ENCODE peak calls at places on chromosomes 16 and 17, in five cellular contexts. O, C, H, A and X are unnamed samples.

GRCh38 chr16:54204756-54205155 is 81.8 kb downstream of the IRX3 start:
- DNase-seq in C (no peak), O (peak; percentile 25), H (peak; percentile 52), A (no peak), X (no peak)

GRCh38 chr17:65158081-65158480 is 20.9 kb downstream of the RGS9 start:
- DNase-seq in C (no peak), O (no peak), A (no peak), H (no peak), X (no peak)

GRCh38 chr17:29760771-29761682 is 138.3 kb upstream of the CORO6 start:
- DNase-seq in C (peak; percentile 79), A (peak; percentile 43), O (peak; percentile 94), H (peak; percentile 74), X (peak; percentile 80)

GRCh38 chr16:57166951-57167350 is 18.9 kb downstream of the PSME3IP1 start:
- DNase-seq in A (no peak), C (peak; percentile 72), H (no peak), O (peak; percentile 53), X (no peak)

GRCh38 chr17:47850692-47851573 is at the start of gene SP6:
- DNase-seq in O (no peak), A (no peak), C (peak; percentile 86), H (no peak), X (peak; percentile 92)

GRCh38 chr17:50903604-50904521 is 37.7 kb upstream of the TOB1 start:
- DNase-seq in C (no peak), A (peak; percentile 45), O (no peak), H (no peak), X (no peak)

GRCh38 chr17:27577124-27577761 is 53.7 kb upstream of the LGALS9 start:
- DNase-seq in H (peak; percentile 59), A (no peak), O (no peak), C (peak; percentile 66), X (no peak)

GRCh38 chr17:19354123-19354522 is 8.4 kb downstream of the B9D1 start:
- DNase-seq in A (peak; percentile 78), C (no peak), O (no peak), H (no peak), X (no peak)

GRCh38 chr16:76946879-76947278 is 244.1 kb upstream of the MON1B start:
- DNase-seq in A (peak; percentile 60), C (peak; percentile 25), O (no peak), H (no peak), X (no peak)

GRCh38 chr16:90019543-90020259 is 445 bp upstream of the DBNDD1 start:
- DNase-seq in H (no peak), O (no peak), C (peak; percentile 65), A (peak; percentile 53), X (no peak)

GRCh38 chr16:19389246-19389645 is 28.4 kb upstream of the TMC5 start:
- DNase-seq in A (no peak), C (peak; percentile 53), H (no peak), O (no peak), X (peak; percentile 88)

GRCh38 chr17:30449480-30449879 is 27.7 kb upstream of the GOSR1 start:
- DNase-seq in A (no peak), O (no peak), C (no peak), H (peak; percentile 52), X (no peak)

GRCh38 chr17:44774271-44775135 is 15.7 kb downstream of the ADAM11 start:
- DNase-seq in A (peak; percentile 26), O (peak; percentile 92), H (peak; percentile 91), C (peak; percentile 93), X (peak; percentile 81)

GRCh38 chr16:85165781-85166180 is 53.5 kb upstream of the CIBAR2 start:
- DNase-seq in H (no peak), C (no peak), A (no peak), O (no peak), X (no peak)

GRCh38 chr16:4537376-4538066 is 1.1 kb downstream of the CDIP1 start:
- DNase-seq in C (peak; percentile 35), O (peak; percentile 70), H (no peak), A (no peak), X (peak; percentile 58)

GRCh38 chr17:72838581-72838980 is 253.9 kb downstream of the SLC39A11 start:
- DNase-seq in H (no peak), A (no peak), O (no peak), C (no peak), X (no peak)

GRCh38 chr17:17675416-17675815 is 5.8 kb upstream of the RAI1 start:
- DNase-seq in A (no peak), H (no peak), O (no peak), C (no peak), X (no peak)

GRCh38 chr17:17671369-17672119 is 9.7 kb upstream of the RAI1 start:
- DNase-seq in H (no peak), C (no peak), O (no peak), A (no peak), X (no peak)

GRCh38 chr17:17669851-17670232 is 11.4 kb upstream of the RAI1 start:
- DNase-seq in O (no peak), C (no peak), A (no peak), H (no peak), X (no peak)

GRCh38 chr17:17670701-17671319 is 10.4 kb upstream of the RAI1 start:
- DNase-seq in C (no peak), O (no peak), A (no peak), H (no peak), X (peak; percentile 68)

GRCh38 chr17:17672453-17673368 is 8.5 kb upstream of the RAI1 start:
- DNase-seq in A (no peak), H (no peak), C (no peak), O (no peak), X (no peak)
- H3K27ac ChIP-seq in A (no peak overlapping the region), H (no peak overlapping the region), C (no peak overlapping the region), O (no peak overlapping the region), X (no peak overlapping the region)

GRCh38 chr17:7329360-7330098 is 394 bp upstream of the NEURL4 start:
- DNase-seq in C (peak; percentile 97), O (peak; percentile 100), H (peak; percentile 98), A (peak; percentile 99), X (peak; percentile 98)
- H3K4me3 ChIP-seq in C (peak overlapping the region; percentile 81), O (peak overlapping the region; percentile 84), H (peak overlapping the region; percentile 95), A (peak overlapping the region; percentile 97), X (peak overlapping the region; percentile 78)

DNA sequence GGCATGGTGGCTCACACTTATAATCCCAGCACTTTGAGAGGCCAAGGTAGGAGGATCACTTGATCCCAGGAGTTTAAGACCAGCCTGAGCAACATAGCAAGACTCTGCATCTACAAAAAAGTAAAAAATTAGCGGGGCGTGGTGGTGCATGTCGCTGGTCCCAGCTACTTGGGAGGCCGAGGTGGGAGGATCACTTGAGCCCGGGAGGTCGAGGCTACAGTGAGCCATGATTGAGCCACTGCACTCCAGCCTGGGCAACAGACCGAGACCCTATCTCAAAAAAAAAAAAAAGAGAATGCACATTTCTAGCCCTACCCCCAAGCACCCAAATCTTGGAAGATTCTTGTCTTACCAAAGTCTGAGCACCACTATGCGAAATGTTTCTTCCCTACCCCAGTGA is 15.6 kb upstream of the RHOT1 start:
- DNase-seq in O (no peak), A (no peak), C (no peak), H (no peak), X (no peak)
- H3K27ac ChIP-seq in O (peak overlapping the region; percentile 84), A (no peak overlapping the region), C (no peak overlapping the region), H (peak overlapping the region; percentile 74), X (peak overlapping the region; percentile 98)

GRCh38 chr17:58323420-58324408 is 4.9 kb downstream of the TSPOAP1 start:
- DNase-seq in A (no peak), C (peak; percentile 14), O (no peak), H (no peak), X (no peak)
- H3K4me3 ChIP-seq in A (peak overlapping the region; percentile 52), C (peak overlapping the region; percentile 29), O (peak overlapping the region; percentile 61), H (peak overlapping the region; percentile 59), X (no peak overlapping the region)

GRCh38 chr17:180380-181212 is 854 bp downstream of the DOC2B start:
- DNase-seq in O (no peak), A (no peak), C (peak; percentile 49), H (no peak), X (no peak)
- H3K27ac ChIP-seq in O (peak overlapping the region; percentile 47), A (no peak overlapping the region), C (no peak overlapping the region), H (no peak overlapping the region), X (peak overlapping the region; percentile 6)

GRCh38 chr16:26547681-26548080 is 519.0 kb upstream of the C16orf82 start:
- DNase-seq in H (no peak), A (no peak), O (no peak), C (no peak), X (no peak)
- H3K4me3 ChIP-seq in H (no peak overlapping the region), A (no peak overlapping the region), O (no peak overlapping the region), C (no peak overlapping the region), X (no peak overlapping the region)

DNA sequence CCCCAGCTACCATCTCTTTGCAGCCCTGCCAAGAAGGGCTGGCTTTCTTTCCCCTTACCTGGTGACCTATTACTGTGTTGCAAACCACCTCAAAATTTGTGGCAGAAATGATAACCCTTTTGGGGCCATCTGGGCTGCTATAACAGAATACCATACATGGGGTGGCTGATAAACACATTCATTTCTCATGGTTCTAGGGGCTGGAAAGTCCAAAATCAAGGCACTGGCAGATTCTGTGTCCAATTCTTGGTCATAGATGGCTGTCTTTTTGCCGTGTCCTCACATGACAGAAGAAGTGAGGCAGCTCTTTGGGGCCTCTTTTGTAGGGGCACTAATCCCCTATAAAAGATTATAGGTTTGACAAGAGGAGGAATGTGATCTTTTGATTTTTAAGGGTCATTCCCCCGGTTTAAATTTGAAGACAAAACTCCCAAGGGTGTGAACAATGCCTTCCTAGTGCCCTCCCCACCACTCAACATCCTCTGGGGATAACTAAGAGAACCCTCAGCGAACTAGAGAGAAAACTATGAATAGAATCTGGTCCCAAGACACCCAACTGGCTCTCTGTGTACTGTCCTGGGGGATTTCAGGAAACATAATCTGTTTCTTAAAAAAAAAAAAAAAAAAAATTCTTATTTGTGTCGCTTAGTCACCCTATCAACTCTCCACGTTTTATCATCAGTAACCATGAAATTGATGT is 1.7 kb upstream of the METTL22 start:
- DNase-seq in H (no peak), O (no peak), C (no peak), A (no peak), X (no peak)
- H3K27ac ChIP-seq in H (no peak overlapping the region), O (no peak overlapping the region), C (no peak overlapping the region), A (no peak overlapping the region), X (no peak overlapping the region)

GRCh38 chr17:82978354-82978753 is 101.1 kb upstream of the METRNL start:
- DNase-seq in C (no peak), A (no peak), H (no peak), O (no peak), X (no peak)

GRCh38 chr17:82979718-82980117 is 99.7 kb upstream of the METRNL start:
- DNase-seq in A (no peak), C (no peak), H (no peak), O (no peak), X (no peak)

GRCh38 chr17:82977586-82977985 is 101.8 kb upstream of the METRNL start:
- DNase-seq in A (no peak), O (no peak), H (no peak), C (no peak), X (no peak)

GRCh38 chr17:82980632-82981031 is 98.8 kb upstream of the METRNL start:
- DNase-seq in O (no peak), H (no peak), A (no peak), C (no peak), X (no peak)

DNA sequence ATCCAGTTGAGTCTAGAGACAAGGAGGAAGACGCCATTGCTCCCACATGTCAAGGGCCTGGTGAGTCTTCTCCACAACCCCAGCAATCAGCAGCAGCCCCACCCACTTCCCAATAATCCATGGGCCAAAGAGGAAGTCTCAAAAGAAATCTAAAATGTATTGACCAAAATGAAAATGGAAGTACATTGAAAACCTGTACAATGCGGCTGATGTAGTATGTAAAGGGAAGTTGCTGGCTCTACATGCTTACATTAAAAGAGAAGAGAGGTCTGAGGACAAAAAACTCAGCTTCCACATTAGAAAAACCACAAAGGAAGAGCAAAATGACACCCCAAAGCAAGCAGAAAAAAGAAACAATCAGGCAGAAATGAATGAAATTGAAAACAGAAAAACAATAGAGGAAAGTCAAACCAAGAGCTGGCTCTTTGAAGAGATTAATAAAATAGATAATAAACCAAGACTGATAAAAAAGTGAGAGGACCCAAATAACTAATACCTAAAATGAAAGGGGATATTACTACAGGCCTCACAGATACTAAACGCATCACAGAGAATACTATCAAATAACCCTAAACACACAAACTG is 100.6 kb upstream of the METRNL start:
- DNase-seq in A (no peak), O (no peak), H (no peak), C (no peak), X (peak; percentile 35)
- H3K4me3 ChIP-seq in A (no peak overlapping the region), O (no peak overlapping the region), H (no peak overlapping the region), C (no peak overlapping the region), X (no peak overlapping the region)